ENCODE peak calls at places on chromosome 1, in five cellular contexts. S is GM12891, U is A549, R is heart left ventricle, J is HCT116. F is an unnamed sample.

GRCh38 chr1:13832536-13832935 is 132.5 kb downstream of the PRDM2 start:
- DNase-seq in J (no peak), R (no peak), S (no peak), U (no peak), F (no peak)

GRCh38 chr1:18486195-18486594 is 5.5 kb downstream of the KLHDC7A start:
- DNase-seq in R (no peak), J (no peak), S (no peak), U (no peak), F (no peak)

GRCh38 chr1:6795203-6795602 is 9.9 kb downstream of the CAMTA1 start:
- DNase-seq in J (no peak), U (no peak), S (no peak), R (no peak), F (no peak)

GRCh38 chr1:41500378-41500777 is 15.9 kb upstream of the EDN2 start:
- DNase-seq in R (peak), S (no peak), U (peak), J (no peak), F (peak)

GRCh38 chr1:217402301-217402700 is 228.6 kb downstream of the GPATCH2 start:
- DNase-seq in R (no peak), S (no peak), U (no peak), J (no peak), F (no peak)

GRCh38 chr1:42924249-42925131 is 34.2 kb downstream of the SLC2A1 start:
- DNase-seq in U (peak), J (peak), R (peak), S (peak), F (peak)

GRCh38 chr1:46587072-46587471 is 17.0 kb downstream of the MKNK1 start:
- DNase-seq in R (peak), J (no peak), S (no peak), U (no peak), F (no peak)

GRCh38 chr1:59243544-59243943 is 53.4 kb upstream of the FGGY start:
- DNase-seq in U (no peak), R (no peak), S (no peak), J (no peak), F (no peak)

GRCh38 chr1:200959341-200959985 is 64.1 kb downstream of the KIF21B start:
- DNase-seq in S (no peak), R (no peak), J (no peak), U (no peak), F (no peak)

GRCh38 chr1:41274827-41275519 is 32.9 kb upstream of the SCMH1 start:
- DNase-seq in R (no peak), S (no peak), J (no peak), U (no peak), F (no peak)

GRCh38 chr1:175218786-175219447 is 26.3 kb upstream of the KIAA0040 start:
- DNase-seq in U (no peak), S (no peak), J (peak), R (no peak), F (no peak)

GRCh38 chr1:109186704-109187071 is 27.0 kb upstream of the SARS1 start:
- DNase-seq in S (no peak), J (no peak), R (peak), U (no peak), F (peak)

GRCh38 chr1:25065246-25066238 is 135.5 kb upstream of the RUNX3 start:
- DNase-seq in S (no peak), R (no peak), U (no peak), J (no peak), F (no peak)

GRCh38 chr1:232186936-232187335 is 443.0 kb downstream of the SIPA1L2 start:
- DNase-seq in J (no peak), U (no peak), S (no peak), R (no peak), F (no peak)

GRCh38 chr1:108801101-108801500 is 54.6 kb downstream of the STXBP3 start:
- DNase-seq in R (no peak), U (no peak), J (no peak), S (no peak), F (no peak)

GRCh38 chr1:3902546-3902945 is 2.5 kb upstream of the C1orf174 start:
- DNase-seq in J (no peak), R (no peak), S (no peak), U (no peak), F (no peak)

GRCh38 chr1:205446828-205447227 is 9.0 kb downstream of the BLACAT1 start:
- DNase-seq in S (no peak), R (peak), U (no peak), J (no peak), F (peak)

DNA sequence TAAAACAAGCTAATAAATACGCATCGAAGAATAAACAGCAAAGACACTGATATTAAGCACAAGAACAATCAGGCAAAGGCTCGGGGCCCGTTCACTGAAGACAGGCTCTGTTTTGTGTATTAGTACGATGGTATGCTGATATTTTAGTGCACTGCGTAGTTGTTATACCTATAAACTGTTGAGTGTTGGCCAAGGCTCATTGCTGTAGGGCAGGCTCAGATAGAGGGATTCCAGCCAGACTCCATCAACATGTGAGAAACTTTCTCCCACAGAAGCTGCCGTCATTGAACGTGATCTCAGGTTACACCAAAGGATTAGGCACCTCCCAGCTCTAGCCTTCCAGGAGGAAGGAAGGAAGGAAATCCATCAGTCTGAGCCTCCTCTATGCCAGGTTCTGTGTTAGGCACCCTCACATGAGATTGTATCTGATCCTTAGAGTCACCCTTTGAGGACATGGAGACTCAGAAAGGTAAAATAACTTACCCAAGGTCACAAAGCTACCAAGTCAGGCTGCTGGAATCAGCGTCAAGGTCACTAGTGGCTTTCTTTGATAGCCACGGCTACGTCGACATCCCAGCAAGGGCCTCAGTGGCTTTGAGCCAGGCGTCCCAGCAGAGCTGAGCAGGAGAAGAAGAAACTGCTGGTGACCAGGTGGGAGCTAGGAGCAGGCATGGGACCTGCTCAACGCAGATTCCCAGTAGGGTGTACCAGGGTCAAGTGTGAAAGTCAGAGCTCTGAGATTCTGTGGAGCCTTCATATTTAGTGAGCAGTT is 14.8 kb downstream of the BCAR3 start:
- DNase-seq in U (no peak), R (no peak), J (no peak), S (no peak), F (no peak)
- TF ChIP-seq POLR2A in U (no peak), R (no peak), J (no peak), S (no peak), F (no peak)

GRCh38 chr1:11979453-11979817 is 809 bp upstream of the MFN2 start:
- DNase-seq in R (no peak), J (no peak), S (no peak), U (no peak), F (no peak)
- TF ChIP-seq POLR2A in R (no peak), J (no peak), S (no peak), U (no peak), F (no peak)

GRCh38 chr1:8858888-8859706 is 19.4 kb downstream of the ENO1 start:
- DNase-seq in J (no peak), R (no peak), S (no peak), U (no peak), F (peak)
- TF ChIP-seq POLR2A in J (no peak), R (no peak), S (peak), U (no peak), F (no peak)

GRCh38 chr1:88943221-88943620 is 49.2 kb downstream of the KYAT3 start:
- DNase-seq in J (no peak), R (no peak), U (no peak), S (no peak), F (no peak)

DNA sequence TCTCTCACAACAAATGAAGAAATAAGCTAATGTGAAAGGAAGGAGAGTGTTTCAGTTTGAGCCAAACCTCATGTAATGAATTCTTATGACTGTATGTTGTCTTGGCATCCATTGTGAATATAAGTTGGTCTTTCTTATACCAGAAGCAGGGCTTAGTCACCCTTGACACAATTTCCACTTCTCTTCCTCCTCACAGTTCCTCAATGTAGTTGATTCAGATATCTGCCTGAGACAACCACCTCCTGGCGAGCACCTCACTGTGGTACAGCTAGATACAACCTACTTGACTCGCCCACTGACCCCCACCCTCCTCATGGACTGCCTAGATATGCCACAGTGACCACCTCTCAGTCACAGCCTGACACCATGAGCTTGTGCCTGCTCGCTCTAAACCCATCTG is 45.6 kb downstream of the KYAT3 start:
- DNase-seq in U (no peak), R (no peak), J (no peak), S (no peak), F (no peak)
- TF ChIP-seq POLR2A in U (no peak), R (no peak), J (no peak), S (no peak), F (no peak)

GRCh38 chr1:207838156-207839082 is 72.5 kb downstream of the CD34 start:
- DNase-seq in S (no peak), J (no peak), U (no peak), R (peak), F (peak)
- TF ChIP-seq POLR2A in S (no peak), J (no peak), U (no peak), R (no peak), F (no peak)

GRCh38 chr1:116506132-116507004 is 64.5 kb downstream of the CD58 start:
- DNase-seq in U (no peak), J (no peak), R (no peak), S (no peak), F (no peak)
- TF ChIP-seq POLR2A in U (no peak), J (no peak), R (no peak), S (no peak), F (no peak)

F was measured in testis.